ENCODE peak calls at places on chromosomes 2 and 18, in six cellular contexts. J is transverse colon, M is HepG2, H is body of pancreas, R is IMR-90, Y is stomach. G is an unnamed sample.

GRCh38 chr2:227447606-227448005 is 24.4 kb upstream of the AGFG1 start:
- DNase-seq in H (no peak), M (peak; percentile 52), Y (no peak), J (no peak), R (peak; percentile 88), G (no peak)

GRCh38 chr2:166351319-166351718 is 24.4 kb downstream of the SCN9A start:
- DNase-seq in H (no peak), Y (no peak), R (peak; percentile 86), M (no peak), J (no peak), G (no peak)

GRCh38 chr2:85736456-85737355 is 17.1 kb upstream of the ATOH8 start:
- DNase-seq in R (no peak), M (no peak), Y (no peak), H (no peak), J (no peak), G (no peak)

GRCh38 chr2:45130758-45131157 is 121.5 kb upstream of the SIX2 start:
- DNase-seq in M (no peak), Y (no peak), R (no peak), H (no peak), J (no peak), G (no peak)

GRCh38 chr2:55839182-55839819 is 84.3 kb downstream of the EFEMP1 start:
- DNase-seq in J (no peak), M (peak; percentile 91), H (peak; percentile 85), Y (peak; percentile 54), R (peak; percentile 46), G (no peak)

GRCh38 chr2:11437602-11438001 is 28.4 kb downstream of the E2F6 start:
- DNase-seq in H (no peak), M (no peak), J (no peak), Y (no peak), R (no peak), G (no peak)

GRCh38 chr2:72048881-72049477 is 98.7 kb downstream of the CYP26B1 start:
- DNase-seq in M (no peak), H (no peak), J (no peak), Y (no peak), R (no peak), G (no peak)

GRCh38 chr2:226619707-226620106 is 179.9 kb downstream of the IRS1 start:
- DNase-seq in H (no peak), J (no peak), R (no peak), M (no peak), Y (no peak), G (no peak)

GRCh38 chr2:45813003-45813601 is 161.6 kb downstream of the PRKCE start:
- DNase-seq in H (no peak), Y (no peak), M (no peak), J (no peak), R (peak; percentile 64), G (peak; percentile 52)

GRCh38 chr18:74654637-74655036 is 57.0 kb downstream of the ZNF407 start:
- DNase-seq in M (no peak), R (peak; percentile 66), Y (no peak), H (no peak), J (no peak), G (no peak)

GRCh38 chr18:59536181-59536580 is 161.0 kb downstream of the CCBE1 start:
- DNase-seq in H (no peak), R (peak; percentile 47), Y (no peak), J (no peak), M (no peak), G (no peak)

GRCh38 chr2:95122197-95122551 is 566 bp upstream of the MRPS5 start:
- DNase-seq in Y (no peak), H (no peak), J (no peak), R (no peak), M (no peak), G (no peak)

GRCh38 chr18:77123313-77124231 is 9.0 kb downstream of the MBP start:
- DNase-seq in Y (no peak), J (no peak), R (no peak), H (no peak), M (no peak), G (no peak)

GRCh38 chr18:74380916-74381315 is 65.3 kb downstream of the C18orf63 start:
- DNase-seq in J (no peak), H (no peak), R (no peak), M (no peak), Y (no peak), G (no peak)

GRCh38 chr2:3766824-3767223 is 63.4 kb downstream of the DCDC2C start:
- DNase-seq in Y (no peak), M (no peak), H (no peak), R (no peak), J (no peak), G (no peak)

GRCh38 chr2:234422242-234422641 is 74.6 kb downstream of the ARL4C start:
- DNase-seq in R (peak; percentile 95), J (peak; percentile 31), M (peak; percentile 74), H (no peak), Y (no peak), G (no peak)

DNA sequence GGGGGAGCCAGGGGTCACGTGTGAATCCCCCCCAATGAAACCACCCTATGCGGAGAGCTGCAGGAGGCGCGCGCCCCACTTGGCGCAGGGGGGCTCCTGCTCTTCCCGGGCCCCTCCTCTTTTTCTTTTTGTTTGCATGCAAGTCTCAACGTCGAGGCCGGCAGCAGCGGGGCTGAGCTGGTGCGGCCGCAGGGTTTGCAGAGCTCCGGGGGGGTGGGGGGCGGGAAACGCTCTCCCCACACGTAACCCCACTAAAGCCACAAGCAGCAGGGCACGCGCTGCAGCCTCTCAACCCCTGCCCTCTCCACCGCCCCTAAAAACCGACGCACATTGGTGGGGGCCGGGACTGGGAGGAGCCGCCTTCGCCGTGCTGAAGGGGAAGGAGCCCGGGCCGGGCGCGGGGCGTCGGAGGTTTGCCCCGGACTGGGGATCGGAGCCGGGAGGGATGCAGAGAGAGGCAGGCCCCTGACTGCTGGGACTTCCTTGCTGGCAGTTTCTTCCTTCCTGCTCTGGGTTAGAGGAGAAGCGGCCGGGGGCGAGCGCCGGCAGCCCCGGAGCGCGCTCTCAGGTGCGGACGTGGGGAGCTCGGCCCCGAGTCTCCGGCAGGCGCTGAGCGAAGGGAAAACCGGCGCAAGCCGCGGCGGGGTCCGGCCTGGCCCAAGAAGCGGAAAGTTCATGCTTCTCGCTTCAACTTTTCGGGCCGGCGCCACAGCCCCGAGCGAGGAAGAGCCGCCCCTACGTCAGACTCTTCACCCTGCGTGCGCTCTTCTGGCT is 880 bp downstream of the LBH start:
- DNase-seq in H (peak; percentile 38), Y (peak; percentile 47), M (no peak), J (peak; percentile 59), R (peak; percentile 47), G (peak; percentile 78)
- TF ChIP-seq POLR2A in H (peak; percentile 35), Y (no peak), M (no peak), J (peak; percentile 59), R (peak; percentile 64), G (no peak)

GRCh38 chr2:118722976-118723375 is 124.5 kb downstream of the EN1 start:
- DNase-seq in H (no peak), M (no peak), Y (no peak), R (no peak), J (no peak), G (no peak)

GRCh38 chr2:118720866-118721265 is 126.6 kb downstream of the EN1 start:
- DNase-seq in H (no peak), M (no peak), R (no peak), Y (no peak), J (no peak), G (no peak)

GRCh38 chr2:118718921-118719320 is 128.5 kb downstream of the EN1 start:
- DNase-seq in Y (no peak), H (no peak), R (no peak), M (no peak), J (no peak), G (no peak)

GRCh38 chr2:118723394-118723793 is 124.1 kb downstream of the EN1 start:
- DNase-seq in M (no peak), Y (no peak), H (no peak), J (no peak), R (no peak), G (no peak)

GRCh38 chr2:118721817-118722551 is 125.5 kb downstream of the EN1 start:
- DNase-seq in R (no peak), J (no peak), H (no peak), Y (no peak), M (no peak), G (no peak)
- H3K27me3 ChIP-seq in R (peaks cover 2% of the 10 kb centered on the region), J (no peaks in the 10 kb centered on the region), H (no peaks in the 10 kb centered on the region), Y (no peaks in the 10 kb centered on the region), M (peaks cover 3% of the 10 kb centered on the region), G (no peaks in the 10 kb centered on the region)

GRCh38 chr18:10744653-10745052 is 218.8 kb downstream of the NAPG start:
- DNase-seq in H (no peak), M (no peak), Y (no peak), J (no peak), R (no peak), G (no peak)

GRCh38 chr18:10750386-10751035 is 224.7 kb downstream of the NAPG start:
- DNase-seq in Y (no peak), R (peak; percentile 6), J (no peak), H (no peak), M (peak; percentile 60), G (no peak)

GRCh38 chr18:10748641-10749040 is 222.8 kb downstream of the NAPG start:
- DNase-seq in J (no peak), R (peak; percentile 64), M (no peak), H (no peak), Y (no peak), G (no peak)

GRCh38 chr18:10745232-10745631 is 219.4 kb downstream of the NAPG start:
- DNase-seq in J (no peak), M (no peak), H (no peak), Y (no peak), R (no peak), G (no peak)

DNA sequence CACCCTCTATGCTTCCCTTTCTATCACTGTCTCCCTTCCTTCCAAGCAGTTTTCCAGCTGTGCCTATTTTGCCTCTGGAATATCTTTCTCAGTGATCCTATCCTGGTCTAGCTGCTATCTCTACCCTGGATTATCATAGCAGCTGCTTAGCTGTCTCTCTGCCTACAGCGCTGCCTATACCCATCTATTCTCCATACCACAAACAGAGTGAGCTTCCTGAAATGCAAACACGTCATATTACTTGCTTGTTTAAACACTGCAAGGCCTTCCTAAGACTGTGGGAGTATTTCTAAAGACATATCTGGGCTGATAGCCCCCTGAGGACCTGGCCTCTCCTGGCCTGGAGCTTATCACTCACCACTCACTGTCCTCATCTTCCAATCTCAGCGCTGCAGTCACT is 220.1 kb downstream of the NAPG start:
- DNase-seq in M (no peak), H (no peak), Y (no peak), J (no peak), R (no peak), G (no peak)
- TF ChIP-seq POLR2A in M (no peak), H (no peak), Y (no peak), J (no peak), R (no peak), G (no peak)

GRCh38 chr2:163692611-163693482 is 43.0 kb downstream of the FIGN start:
- DNase-seq in Y (no peak), J (no peak), R (peak; percentile 54), H (no peak), M (no peak), G (no peak)
- H3K27me3 ChIP-seq in Y (no peaks in the 10 kb centered on the region), J (no peaks in the 10 kb centered on the region), R (no peaks in the 10 kb centered on the region), H (no peaks in the 10 kb centered on the region), M (no peaks in the 10 kb centered on the region), G (no peaks in the 10 kb centered on the region)

G was measured in ovary.